ENCODE peak calls at places on chromosomes 2 and 18, in six cellular contexts. X, T, F, D, V and H are unnamed samples.

GRCh38 chr2:177754476-177754873 is 318.1 kb downstream of the PDE11A start:
- DNase-seq in X (no peak), T (peak), F (no peak), D (no peak), V (no peak), H (no peak)

GRCh38 chr2:232315049-232315922 is 63.3 kb upstream of the ALPP start:
- DNase-seq in X (peak), T (no peak), F (peak), D (peak), V (no peak), H (peak)

GRCh38 chr2:215435809-215436704 is at the start of gene FN1:
- DNase-seq in X (peak), T (peak), F (peak), D (peak), V (peak), H (peak)

GRCh38 chr2:204452464-204453023 is 92.7 kb upstream of the PARD3B start:
- DNase-seq in X (no peak), T (peak), F (peak), D (peak), V (no peak), H (peak)

GRCh38 chr2:163338270-163338669 is 397.5 kb downstream of the FIGN start:
- DNase-seq in X (no peak), T (no peak), F (no peak), D (no peak), V (no peak), H (no peak)

GRCh38 chr18:58446661-58447060 is 182.2 kb downstream of the ALPK2 start:
- DNase-seq in X (no peak), T (no peak), F (no peak), D (no peak), V (no peak), H (no peak)

GRCh38 chr2:31233216-31233615 is 736 bp upstream of the EHD3 start:
- DNase-seq in X (no peak), T (no peak), F (no peak), D (no peak), V (no peak), H (no peak)

GRCh38 chr2:205768341-205768740 is 86.0 kb downstream of the NRP2 start:
- DNase-seq in X (no peak), T (no peak), F (no peak), D (no peak), V (no peak), H (peak)

GRCh38 chr2:234436482-234436837 is 60.4 kb downstream of the ARL4C start:
- DNase-seq in X (no peak), T (no peak), F (no peak), D (no peak), V (no peak), H (no peak)

GRCh38 chr18:3898866-3899613 is 449.1 kb downstream of the TGIF1 start:
- DNase-seq in X (no peak), T (no peak), F (no peak), D (no peak), V (no peak), H (no peak)

GRCh38 chr2:85550476-85550875 is 10.8 kb downstream of the GGCX start:
- DNase-seq in X (no peak), T (no peak), F (no peak), D (no peak), V (no peak), H (peak)

GRCh38 chr2:145909781-145910180 is 1389.9 kb upstream of the ZEB2 start:
- DNase-seq in X (no peak), T (no peak), F (no peak), D (no peak), V (no peak), H (no peak)

GRCh38 chr2:75604479-75604878 is 42.1 kb upstream of the MRPL19 start:
- DNase-seq in X (no peak), T (no peak), F (no peak), D (no peak), V (no peak), H (no peak)

GRCh38 chr2:75603477-75603876 is 42.7 kb upstream of the EVA1A start:
- DNase-seq in X (no peak), T (no peak), F (no peak), D (no peak), V (no peak), H (no peak)

GRCh38 chr2:75606851-75607798 is 39.5 kb upstream of the MRPL19 start:
- DNase-seq in X (no peak), T (no peak), F (peak), D (no peak), V (no peak), H (no peak)

GRCh38 chr2:75607988-75608683 is 38.4 kb upstream of the MRPL19 start:
- DNase-seq in X (no peak), T (peak), F (no peak), D (no peak), V (no peak), H (no peak)

GRCh38 chr2:75605770-75606535 is 40.6 kb upstream of the MRPL19 start:
- DNase-seq in X (no peak), T (no peak), F (peak), D (no peak), V (no peak), H (no peak)
- TF ChIP-seq CTCF in X (no peak), T (no peak), F (peak), D (no peak), V (no peak), H (no peak)

GRCh38 chr2:151261240-151261976 is at the start of gene RBM43:
- DNase-seq in X (peak), T (peak), F (peak), D (peak), V (peak), H (peak)
- TF ChIP-seq CTCF in X (no peak), T (no peak), F (no peak), D (no peak), V (no peak), H (no peak)

GRCh38 chr2:27891063-27891819 is 712 bp downstream of the BABAM2 start:
- DNase-seq in X (peak), T (peak), F (peak), D (peak), V (peak), H (peak)
- TF ChIP-seq CTCF in X (no peak), T (no peak), F (no peak), D (no peak), V (no peak), H (no peak)

GRCh38 chr18:7191736-7192135 is 39.2 kb upstream of the LRRC30 start:
- DNase-seq in X (no peak), T (no peak), F (no peak), D (no peak), V (no peak), H (no peak)

GRCh38 chr18:7198326-7198725 is 32.6 kb upstream of the LRRC30 start:
- DNase-seq in X (no peak), T (no peak), F (no peak), D (no peak), V (no peak), H (no peak)

GRCh38 chr18:7201096-7201495 is 29.8 kb upstream of the LRRC30 start:
- DNase-seq in X (no peak), T (no peak), F (no peak), D (no peak), V (no peak), H (no peak)

GRCh38 chr18:7202119-7202680 is 28.7 kb upstream of the LRRC30 start:
- DNase-seq in X (no peak), T (no peak), F (no peak), D (no peak), V (peak), H (no peak)

GRCh38 chr18:7196421-7196820 is 34.5 kb upstream of the LRRC30 start:
- DNase-seq in X (no peak), T (no peak), F (no peak), D (no peak), V (no peak), H (no peak)
- TF ChIP-seq CTCF in X (no peak), T (no peak), F (no peak), D (no peak), V (no peak), H (no peak)

DNA sequence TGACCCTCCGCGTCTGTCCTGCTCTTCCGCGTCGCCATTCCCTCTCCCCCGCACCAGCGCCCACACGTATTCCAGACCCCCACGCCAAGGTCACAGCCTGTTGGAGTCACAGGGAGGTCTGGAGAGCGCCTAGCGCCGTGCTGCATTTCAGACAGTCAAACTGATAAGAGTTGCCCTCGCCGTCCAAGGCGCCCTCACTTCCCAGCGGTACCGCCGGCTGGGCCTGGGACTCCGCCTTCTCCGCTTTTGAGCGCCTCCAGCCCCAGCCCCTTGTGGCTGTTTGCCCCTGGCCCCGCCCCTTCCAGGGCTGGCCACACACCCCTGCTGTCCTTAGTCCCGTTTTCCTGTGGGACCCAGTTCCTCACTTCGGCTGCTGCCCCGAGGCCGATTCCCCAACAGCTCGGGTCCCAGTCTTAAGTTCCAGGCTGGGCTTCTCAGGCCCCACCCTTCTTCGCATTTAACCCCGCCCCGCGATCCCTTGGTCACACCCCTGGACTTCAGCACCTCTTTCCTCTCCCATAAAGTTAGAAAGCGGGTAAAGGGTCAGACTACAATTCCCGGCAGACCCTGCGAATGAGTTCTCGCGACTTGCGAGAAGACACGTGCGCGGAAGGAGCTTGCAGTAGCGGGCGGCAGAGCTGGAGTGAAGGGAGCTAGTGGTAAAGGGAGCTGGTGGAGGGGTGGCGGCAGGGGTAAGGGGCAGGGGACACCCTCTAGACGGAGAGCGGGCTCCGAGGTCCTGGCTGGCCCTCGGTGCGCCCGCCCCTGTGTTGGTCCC is at the start of gene GMPPA:
- DNase-seq in X (peak), T (peak), F (peak), D (peak), V (peak), H (peak)
- TF ChIP-seq CTCF in X (no peak), T (no peak), F (no peak), D (peak), V (no peak), H (no peak)

DNA sequence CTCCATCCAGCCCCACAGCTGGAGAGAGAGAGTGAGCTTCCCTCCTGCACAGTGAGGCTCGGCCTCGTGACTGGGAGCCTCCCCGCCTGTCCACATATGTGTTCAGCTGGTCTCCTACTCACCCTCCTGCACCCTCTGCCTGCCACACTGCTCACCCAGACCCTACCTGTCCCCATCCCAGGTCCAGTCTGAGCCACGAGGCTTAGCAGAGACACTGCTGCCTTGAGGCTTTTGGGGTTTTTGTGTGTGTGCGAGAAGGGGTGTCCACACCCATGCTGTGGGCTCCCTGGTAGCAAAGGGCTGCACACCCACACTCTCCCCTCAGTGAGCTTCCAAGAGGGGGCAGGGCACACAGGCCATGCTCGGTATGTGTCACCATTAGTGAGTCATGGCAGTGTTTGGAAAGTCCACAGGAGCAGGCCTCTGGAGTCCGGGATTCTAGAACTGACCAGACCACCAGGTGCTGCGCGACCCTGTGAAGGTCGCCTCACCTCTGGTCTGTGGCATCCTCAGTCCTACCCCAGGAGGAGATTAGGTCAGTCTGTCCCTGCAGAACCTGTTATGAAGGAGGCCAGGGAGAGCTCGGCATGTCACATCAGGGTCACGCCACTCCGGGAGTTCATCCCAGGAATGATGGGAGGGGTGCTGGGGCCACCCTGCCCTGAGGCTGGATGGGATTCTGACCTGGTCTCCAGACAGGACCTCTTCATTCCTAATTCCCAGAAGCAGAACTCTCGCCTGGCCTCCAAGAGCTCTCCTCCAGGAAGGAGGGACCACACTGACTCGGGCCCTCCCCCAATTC is 39.9 kb upstream of the SMAD7 start:
- DNase-seq in X (no peak), T (no peak), F (no peak), D (no peak), V (no peak), H (no peak)
- TF ChIP-seq CTCF in X (no peak), T (no peak), F (no peak), D (no peak), V (no peak), H (no peak)

GRCh38 chr18:57432118-57432517 is 3.1 kb upstream of the ONECUT2 start:
- DNase-seq in X (no peak), T (no peak), F (no peak), D (no peak), V (no peak), H (no peak)

GRCh38 chr18:57429607-57430165 is 5.5 kb upstream of the ONECUT2 start:
- DNase-seq in X (no peak), T (no peak), F (no peak), D (no peak), V (no peak), H (no peak)

GRCh38 chr18:57431512-57432080 is 3.6 kb upstream of the ONECUT2 start:
- DNase-seq in X (no peak), T (no peak), F (no peak), D (no peak), V (no peak), H (no peak)

GRCh38 chr18:57430983-57431382 is 4.2 kb upstream of the ONECUT2 start:
- DNase-seq in X (no peak), T (no peak), F (no peak), D (no peak), V (no peak), H (no peak)

DNA sequence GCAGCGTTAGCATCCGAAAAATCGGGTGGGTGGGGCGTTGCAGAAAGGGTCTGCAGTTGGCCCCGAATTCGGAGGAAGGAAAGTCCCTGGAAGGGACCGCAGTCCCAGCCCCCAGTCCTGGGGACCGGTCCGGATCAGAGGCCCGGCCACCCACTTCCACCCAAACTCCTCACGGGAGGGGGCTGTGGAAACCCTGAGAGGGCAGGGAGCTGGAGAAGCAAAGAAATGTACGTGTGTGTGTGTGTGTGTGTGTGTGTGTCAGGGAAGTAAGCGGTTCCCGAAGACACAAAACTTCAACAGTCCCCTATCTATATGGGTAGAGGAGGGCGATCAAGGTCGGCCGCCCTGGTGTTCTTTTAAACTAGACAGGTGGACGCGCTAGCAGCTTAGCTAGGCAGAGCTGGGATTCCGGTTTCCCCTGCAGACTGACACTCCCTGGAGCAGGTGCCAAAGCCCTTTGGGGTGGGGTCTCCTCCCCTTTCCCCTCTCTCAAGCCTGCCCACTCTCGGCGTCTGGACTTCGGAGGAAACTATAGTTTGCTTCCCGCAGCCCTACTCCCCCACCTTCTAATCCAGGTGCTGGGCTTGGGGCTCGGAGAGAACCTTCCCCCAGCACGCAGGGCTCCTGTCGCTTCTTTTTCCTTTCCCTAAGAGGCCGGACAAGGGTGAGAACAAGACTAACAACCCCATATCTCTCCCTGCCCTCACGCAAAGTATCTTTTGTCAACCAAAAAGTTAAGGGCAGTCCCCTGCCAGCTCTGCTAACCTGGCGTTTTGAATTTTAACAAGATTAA is 4.8 kb upstream of the ONECUT2 start:
- DNase-seq in X (no peak), T (peak), F (no peak), D (no peak), V (peak), H (no peak)
- TF ChIP-seq CTCF in X (no peak), T (no peak), F (no peak), D (no peak), V (no peak), H (no peak)